ENCODE peak calls at places on chromosomes 2 and 18, in seven cellular contexts. S is psoas muscle, R is osteoblast, Z is lower leg skin, Q is suprapubic skin, V is right atrium auricular region, G is foreskin fibroblast. F is an unnamed sample.

GRCh38 chr18:75161629-75162028 is 47.3 kb downstream of the PTGR3 start:
- DNase-seq in Z (no peak), G (no peak), Q (no peak), S (peak; percentile 35), V (no peak), R (no peak), F (no peak)

GRCh38 chr2:38959938-38960608 is 70.4 kb downstream of the ARHGEF33 start:
- DNase-seq in S (peak; percentile 82), Z (no peak), G (peak; percentile 90), R (peak; percentile 98), V (peak; percentile 69), Q (peak; percentile 65), F (no peak)

GRCh38 chr2:158688722-158689121 is 106.4 kb upstream of the DAPL1 start:
- DNase-seq in S (no peak), V (no peak), Z (no peak), R (peak; percentile 56), G (peak; percentile 84), Q (no peak), F (no peak)

GRCh38 chr2:46380038-46380940 is 83.1 kb downstream of the EPAS1 start:
- DNase-seq in G (no peak), R (peak; percentile 56), S (no peak), Q (no peak), Z (no peak), V (no peak), F (no peak)

GRCh38 chr2:225399509-225399908 is at the start of gene NYAP2:
- DNase-seq in R (no peak), S (no peak), Z (no peak), G (no peak), V (no peak), Q (no peak), F (no peak)

GRCh38 chr2:204545861-204546773 is 842 bp downstream of the PARD3B start:
- DNase-seq in V (no peak), G (no peak), S (no peak), Z (no peak), R (peak; percentile 76), Q (no peak), F (peak; percentile 80)

GRCh38 chr2:104432972-104433371 is 420.9 kb upstream of the POU3F3 start:
- DNase-seq in V (no peak), Z (no peak), G (no peak), Q (no peak), S (no peak), R (no peak), F (no peak)

GRCh38 chr2:64846175-64846574 is 143.0 kb upstream of the SLC1A4 start:
- DNase-seq in G (no peak), Z (no peak), R (no peak), S (no peak), V (no peak), Q (peak; percentile 46), F (no peak)

GRCh38 chr2:234334146-234334545 is 162.7 kb downstream of the ARL4C start:
- DNase-seq in R (no peak), Z (peak; percentile 84), V (no peak), G (no peak), S (no peak), Q (no peak), F (no peak)

GRCh38 chr2:203591642-203592041 is 56.5 kb upstream of the RAPH1 start:
- DNase-seq in R (peak; percentile 63), V (no peak), S (no peak), G (no peak), Z (no peak), Q (no peak), F (no peak)

GRCh38 chr18:78876868-78877267 is 102.8 kb upstream of the SALL3 start:
- DNase-seq in R (peak; percentile 54), Q (no peak), V (peak; percentile 34), S (no peak), G (no peak), Z (peak; percentile 5), F (no peak)

GRCh38 chr2:165113414-165113813 is 90.4 kb downstream of the SCN3A start:
- DNase-seq in S (no peak), Q (no peak), V (no peak), Z (no peak), G (peak; percentile 0), R (no peak), F (no peak)

GRCh38 chr2:235934059-235934896 is 233.9 kb downstream of the GBX2 start:
- DNase-seq in R (no peak), Z (peak; percentile 58), G (no peak), V (peak; percentile 23), S (no peak), Q (no peak), F (no peak)

GRCh38 chr2:180196419-180196977 is 189.4 kb upstream of the CWC22 start:
- DNase-seq in Q (no peak), V (no peak), G (no peak), Z (no peak), R (no peak), S (no peak), F (no peak)

GRCh38 chr2:180190851-180191250 is 183.8 kb upstream of the CWC22 start:
- DNase-seq in V (no peak), R (no peak), Q (no peak), G (no peak), S (no peak), Z (no peak), F (no peak)

GRCh38 chr2:180187611-180188010 is 180.5 kb upstream of the CWC22 start:
- DNase-seq in V (no peak), G (no peak), S (no peak), Z (no peak), R (no peak), Q (no peak), F (no peak)

GRCh38 chr2:180195847-180196246 is 188.8 kb upstream of the CWC22 start:
- DNase-seq in V (no peak), G (no peak), Z (no peak), R (no peak), Q (no peak), S (no peak), F (no peak)

GRCh38 chr2:180191352-180192124 is 184.4 kb upstream of the CWC22 start:
- DNase-seq in V (no peak), Q (no peak), Z (no peak), G (peak; percentile 54), S (no peak), R (no peak), F (no peak)
- TF ChIP-seq CTCF in V (no peak), Q (no peak), Z (no peak), G (no peak), S (no peak), R (no peak), F (no peak)

GRCh38 chr18:21912339-21913239 is 172.0 kb downstream of the MIB1 start:
- DNase-seq in G (no peak), Z (no peak), S (no peak), Q (no peak), V (no peak), R (no peak), F (no peak)
- TF ChIP-seq CTCF in G (no peak), Z (no peak), S (no peak), Q (no peak), V (peak; percentile 24), R (no peak), F (no peak)

GRCh38 chr2:178450574-178451429 is at the start of the genes PJVK and PRKRA:
- DNase-seq in R (peak; percentile 98), Z (peak; percentile 99), Q (peak; percentile 98), G (peak; percentile 98), V (peak; percentile 96), S (peak; percentile 98), F (peak; percentile 99)
- TF ChIP-seq CTCF in R (no peak), Z (peak; percentile 31), Q (no peak), G (no peak), V (peak; percentile 42), S (peak; percentile 20), F (peak; percentile 4)

DNA sequence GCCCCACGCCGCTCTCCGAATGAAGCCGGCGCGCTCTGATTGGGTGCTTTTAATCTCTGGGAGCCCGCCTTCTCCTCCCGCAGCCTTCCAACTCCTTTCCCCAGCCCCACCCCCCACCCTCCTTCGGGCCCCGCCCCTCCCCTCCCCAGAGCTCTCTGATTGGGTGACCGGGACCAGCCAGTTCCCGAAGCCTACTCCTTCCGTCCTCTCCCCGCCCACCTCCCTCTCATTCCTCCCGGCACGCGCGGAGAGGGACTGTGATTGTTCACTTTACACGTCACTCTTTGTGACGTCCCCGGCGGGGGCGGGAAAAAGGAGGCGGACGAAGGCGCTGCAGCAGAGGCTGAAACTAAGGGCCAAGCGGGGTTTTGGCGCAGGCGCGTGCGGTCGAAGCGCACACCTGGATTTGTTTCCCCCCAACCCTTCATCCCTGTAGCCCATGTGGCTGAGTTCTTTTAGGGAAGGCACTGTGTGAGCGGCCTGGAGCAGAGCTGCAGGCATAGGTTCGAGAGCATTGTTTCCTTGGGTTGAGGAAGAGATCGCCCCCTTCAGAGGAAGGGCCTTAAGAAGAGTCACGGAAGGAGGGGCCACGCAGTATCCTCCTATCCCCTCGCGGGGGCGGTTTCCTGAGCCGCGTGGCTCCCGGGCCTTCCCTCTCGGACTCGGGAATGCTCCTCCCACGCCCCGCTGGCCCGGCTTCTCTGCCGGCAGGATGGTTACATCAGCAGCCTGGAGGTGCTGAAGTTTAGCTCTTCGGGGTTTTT is at the start of gene MEX3C:
- DNase-seq in G (peak; percentile 98), S (peak; percentile 99), R (peak; percentile 99), Z (peak; percentile 100), V (peak; percentile 99), Q (peak; percentile 100), F (peak; percentile 100)
- TF ChIP-seq CTCF in G (peak; percentile 22), S (peak; percentile 46), R (no peak), Z (no peak), V (peak; percentile 50), Q (no peak), F (peak; percentile 70)

GRCh38 chr2:181573140-181573736 is 83.7 kb downstream of the CERKL start:
- DNase-seq in G (peak; percentile 9), S (no peak), V (no peak), R (no peak), Z (no peak), Q (no peak), F (no peak)

GRCh38 chr2:181570059-181570458 is 86.8 kb downstream of the CERKL start:
- DNase-seq in G (no peak), V (no peak), S (no peak), Z (no peak), Q (no peak), R (no peak), F (no peak)

GRCh38 chr2:181575024-181575649 is 81.8 kb downstream of the CERKL start:
- DNase-seq in V (no peak), G (no peak), Q (no peak), S (no peak), R (no peak), Z (no peak), F (no peak)

GRCh38 chr2:181574321-181574720 is 82.6 kb downstream of the CERKL start:
- DNase-seq in V (no peak), R (no peak), Z (no peak), G (no peak), Q (no peak), S (no peak), F (no peak)

DNA sequence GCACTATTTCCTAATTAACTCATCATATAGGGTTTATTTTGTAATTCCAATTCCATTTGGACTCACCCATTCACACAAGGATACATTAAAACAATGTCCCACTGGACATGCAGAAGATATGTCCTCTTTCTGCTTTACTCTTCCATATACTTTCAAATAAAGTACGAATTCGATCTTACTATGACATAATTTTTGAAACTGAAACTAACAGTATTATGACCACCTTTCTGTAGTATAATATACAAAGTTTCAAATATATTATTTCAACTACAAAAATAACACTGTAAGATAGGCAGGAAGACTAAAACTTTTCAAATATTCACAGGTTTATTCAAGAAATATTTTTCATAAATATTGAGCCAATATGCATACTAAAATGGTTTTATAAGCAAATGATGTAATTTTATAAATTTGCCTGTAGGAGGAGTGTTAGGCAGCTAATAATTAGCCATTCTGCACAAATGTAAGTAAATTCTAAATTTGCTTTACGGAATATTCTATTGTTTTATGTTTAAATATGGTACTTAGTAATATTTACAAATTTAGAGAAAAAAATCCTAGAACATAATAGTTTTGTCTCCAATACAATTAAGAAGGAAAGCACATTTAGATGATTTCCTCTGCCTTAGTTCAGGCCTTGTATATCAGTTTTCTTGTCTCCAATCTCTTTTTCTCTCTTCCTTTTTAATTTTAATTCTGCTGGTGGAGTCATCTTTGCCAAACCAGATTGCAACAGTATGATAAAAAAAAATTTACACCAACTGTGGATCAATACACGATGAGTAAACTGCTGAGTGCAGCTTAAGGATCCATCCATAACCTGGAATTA is 85.9 kb downstream of the CERKL start:
- DNase-seq in Q (no peak), S (no peak), G (no peak), R (peak; percentile 31), Z (no peak), V (no peak), F (no peak)
- TF ChIP-seq CTCF in Q (no peak), S (no peak), G (peak; percentile 20), R (peak; percentile 21), Z (no peak), V (peak; percentile 34), F (peak; percentile 78)

F was measured in chondrocyte.